ENCODE peak calls at places on chromosomes 12 and 14, in seven cellular contexts. V is PC-3, L is suprapubic skin, W is heart right ventricle, G is RWPE2, R is AG04450, H is heart left ventricle. T is an unnamed sample.

GRCh38 chr14:51996148-51996746 is 6.9 kb downstream of the RTRAF start:
- DNase-seq in W (peak), L (no peak), H (no peak), V (peak), G (no peak), R (no peak), T (no peak)

GRCh38 chr12:88132387-88132786 is 9.5 kb downstream of the CEP290 start:
- DNase-seq in W (no peak), V (no peak), R (no peak), H (no peak), L (no peak), G (no peak), T (no peak)

GRCh38 chr14:51093371-51094281 is 1.3 kb downstream of the TRIM9 start:
- DNase-seq in H (peak), W (no peak), L (no peak), G (no peak), V (no peak), R (no peak), T (peak)

GRCh38 chr14:54343276-54344121 is 53.3 kb upstream of the CDKN3 start:
- DNase-seq in L (no peak), V (peak), W (no peak), R (no peak), G (no peak), H (no peak), T (no peak)

GRCh38 chr12:1171657-1172056 is 180.6 kb downstream of the ERC1 start:
- DNase-seq in R (no peak), L (no peak), W (no peak), H (no peak), G (no peak), V (no peak), T (no peak)

GRCh38 chr12:124630791-124631313 is 63.4 kb upstream of the NCOR2 start:
- DNase-seq in R (no peak), G (no peak), L (no peak), H (no peak), V (no peak), W (no peak), T (no peak)

GRCh38 chr14:55111122-55111705 is 17.8 kb upstream of the LGALS3 start:
- DNase-seq in W (no peak), L (no peak), H (no peak), V (no peak), R (no peak), G (no peak), T (no peak)

GRCh38 chr12:130879212-130879686 is 7.4 kb downstream of the RAN start:
- DNase-seq in V (no peak), L (no peak), W (no peak), H (no peak), G (no peak), R (no peak), T (no peak)

GRCh38 chr12:132194056-132194455 is 49.8 kb downstream of the NOC4L start:
- DNase-seq in W (no peak), H (peak), L (no peak), R (no peak), G (no peak), V (no peak), T (no peak)

GRCh38 chr12:1551496-1551895 is 42.9 kb downstream of the FBXL14 start:
- DNase-seq in L (peak), V (no peak), W (no peak), H (no peak), R (no peak), G (no peak), T (no peak)

GRCh38 chr12:26817183-26817591 is 15.8 kb downstream of the ITPR2 start:
- DNase-seq in H (no peak), W (no peak), L (no peak), V (no peak), G (no peak), R (no peak), T (no peak)

GRCh38 chr12:132222096-132222807 is 78.0 kb downstream of the NOC4L start:
- DNase-seq in G (no peak), W (no peak), L (no peak), H (peak), R (no peak), V (peak), T (no peak)

GRCh38 chr14:89720741-89721315 is 233.7 kb downstream of the EFCAB11 start:
- DNase-seq in V (no peak), H (peak), L (no peak), G (no peak), W (peak), R (no peak), T (peak)

GRCh38 chr12:104769207-104769606 is 188.9 kb downstream of the SLC41A2 start:
- DNase-seq in R (no peak), L (no peak), V (no peak), W (no peak), H (no peak), G (no peak), T (no peak)
- H3K27ac ChIP-seq in R (no peak), L (no peak), V (no peak), W (no peak), H (no peak), G (no peak), T (no peak)

DNA sequence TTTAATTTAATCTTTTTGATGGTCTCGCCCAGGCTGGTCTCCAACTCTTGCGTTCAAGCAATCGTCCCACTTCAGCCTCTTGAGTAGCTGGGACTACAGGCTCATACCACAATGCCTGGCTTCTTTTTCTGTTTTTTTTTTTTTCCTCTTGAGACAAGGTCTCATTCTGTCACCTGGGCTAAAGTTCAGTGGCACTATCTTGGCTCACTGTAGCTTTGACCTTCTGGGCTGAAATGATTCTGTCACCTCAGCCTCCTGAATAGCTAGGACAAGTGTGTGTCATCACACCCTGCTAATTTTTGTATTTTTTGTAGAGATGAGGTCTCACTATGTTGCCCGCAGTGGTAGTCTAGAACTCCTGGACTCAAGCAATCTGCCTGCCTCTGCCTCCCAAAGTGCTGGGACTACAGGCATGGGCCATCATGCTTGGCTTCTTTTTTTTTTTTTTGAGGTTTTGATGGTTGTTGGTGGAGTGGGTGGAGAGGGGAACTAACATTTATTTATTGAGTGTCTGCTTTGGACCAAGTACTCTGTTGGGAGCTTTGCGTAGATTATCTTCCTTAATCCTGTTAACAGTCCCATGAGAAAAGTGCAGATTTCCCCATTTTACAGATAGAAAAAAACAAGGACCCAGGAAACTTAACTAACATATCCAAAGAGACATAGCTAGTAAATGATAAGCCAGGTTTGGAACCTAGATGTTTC is 102.0 kb downstream of the DIP2B start:
- DNase-seq in R (no peak), G (no peak), W (no peak), V (no peak), H (no peak), L (no peak), T (no peak)
- H3K27ac ChIP-seq in R (no peak), G (no peak), W (no peak), V (no peak), H (no peak), L (no peak), T (no peak)

GRCh38 chr14:66662374-66662773 is 154.4 kb downstream of the GPHN start:
- DNase-seq in L (no peak), V (peak), R (no peak), G (no peak), H (no peak), W (no peak), T (no peak)

GRCh38 chr14:66652736-66653135 is 144.8 kb downstream of the GPHN start:
- DNase-seq in H (no peak), W (no peak), G (no peak), L (no peak), R (no peak), V (no peak), T (no peak)

GRCh38 chr14:66657780-66658179 is 149.8 kb downstream of the GPHN start:
- DNase-seq in W (no peak), G (no peak), V (no peak), H (no peak), R (no peak), L (no peak), T (no peak)
- H3K27ac ChIP-seq in W (no peak), G (no peak), V (no peak), H (no peak), R (no peak), L (no peak), T (no peak)

DNA sequence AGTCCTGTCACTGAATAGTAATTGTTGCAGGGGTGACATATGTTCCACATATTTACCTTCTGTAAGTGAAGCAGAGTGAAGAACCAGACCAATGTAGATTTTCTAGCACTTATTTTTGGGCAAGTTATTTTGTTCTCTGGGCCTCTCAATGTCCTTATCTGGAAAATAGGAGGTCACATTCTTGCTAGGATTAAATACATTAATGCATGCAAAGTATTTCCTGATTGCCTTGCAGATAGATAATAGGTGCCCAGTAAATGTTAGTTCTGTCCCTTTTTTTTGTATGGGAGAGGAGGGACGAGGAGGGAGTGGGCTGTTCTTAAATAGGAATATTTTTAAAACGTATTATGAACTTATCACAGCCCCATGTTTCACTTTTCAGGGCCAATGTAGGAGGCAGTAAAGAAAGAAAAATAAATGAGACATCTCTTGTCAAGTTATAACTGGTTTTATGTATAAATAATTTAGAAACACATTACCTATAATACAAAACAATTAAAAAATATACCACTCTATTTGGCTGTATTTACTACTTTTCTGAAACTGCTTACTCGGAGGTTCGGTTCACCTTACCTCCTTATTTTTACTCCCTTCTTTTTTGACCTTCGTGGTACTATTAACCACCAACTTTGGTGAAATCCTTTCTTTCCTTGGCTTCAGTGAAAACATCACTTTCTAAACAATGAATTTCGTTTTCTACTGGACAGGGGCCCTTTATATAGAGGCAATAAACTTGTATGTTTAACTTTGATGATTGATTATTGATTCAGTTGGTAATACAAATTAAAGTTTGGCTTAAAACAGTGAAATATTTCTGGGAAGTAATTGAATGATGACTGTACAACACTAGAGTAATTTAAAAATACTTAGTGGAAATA is 41.9 kb downstream of the DIP2B start:
- DNase-seq in R (no peak), H (no peak), W (no peak), V (peak), L (no peak), G (no peak), T (no peak)
- H3K27ac ChIP-seq in R (no peak), H (no peak), W (no peak), V (peak), L (no peak), G (peak), T (no peak)

GRCh38 chr14:101457936-101458535 is 103.3 kb upstream of the DIO3 start:
- DNase-seq in W (no peak), G (no peak), L (no peak), H (no peak), R (no peak), V (no peak), T (no peak)

GRCh38 chr14:101459392-101459900 is 101.8 kb upstream of the DIO3 start:
- DNase-seq in R (no peak), L (peak), H (no peak), V (no peak), G (no peak), W (no peak), T (no peak)

GRCh38 chr14:101457177-101457935 is 103.9 kb upstream of the DIO3 start:
- DNase-seq in L (no peak), G (no peak), W (no peak), H (no peak), R (no peak), V (no peak), T (no peak)

GRCh38 chr14:101460521-101460920 is 100.8 kb upstream of the DIO3 start:
- DNase-seq in W (no peak), L (peak), H (no peak), V (no peak), R (no peak), G (peak), T (no peak)

GRCh38 chr14:101458536-101459391 is 102.5 kb upstream of the DIO3 start:
- DNase-seq in L (peak), W (no peak), G (peak), R (no peak), H (no peak), V (peak), T (no peak)
- H3K27ac ChIP-seq in L (no peak), W (no peak), G (no peak), R (no peak), H (no peak), V (peak), T (no peak)

DNA sequence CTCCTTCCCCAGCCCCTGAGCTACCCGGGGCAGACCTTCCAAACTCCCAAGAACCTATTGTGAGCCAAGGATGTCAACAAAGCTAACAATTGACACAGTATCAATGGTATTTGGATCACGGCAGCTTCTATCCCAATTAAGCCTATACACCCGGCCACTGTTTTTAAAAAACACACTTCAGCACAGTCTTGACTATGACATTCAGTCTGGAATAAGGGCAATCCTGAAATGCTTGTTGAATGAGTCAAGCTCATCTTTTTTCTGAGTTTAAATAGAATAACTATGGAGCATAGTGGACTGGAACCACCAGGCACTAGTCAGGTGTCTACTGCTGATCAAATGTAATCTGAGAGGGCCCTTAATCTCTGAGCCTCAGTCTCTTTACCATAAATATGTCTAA is 5.7 kb downstream of the DENND5B start:
- DNase-seq in V (peak), G (no peak), W (no peak), H (no peak), R (no peak), L (no peak), T (no peak)
- H3K27ac ChIP-seq in V (no peak), G (peak), W (no peak), H (no peak), R (peak), L (no peak), T (no peak)

GRCh38 chr12:12986775-12987332 is 13.2 kb downstream of the HEBP1 start:
- DNase-seq in R (no peak), G (no peak), V (no peak), W (no peak), L (no peak), H (no peak), T (no peak)
- H3K27ac ChIP-seq in R (no peak), G (no peak), V (no peak), W (no peak), L (no peak), H (no peak), T (no peak)

GRCh38 chr12:52350786-52351185 is 16.5 kb downstream of the KRT85 start:
- DNase-seq in H (no peak), V (no peak), R (no peak), G (no peak), W (no peak), L (peak), T (no peak)
- H3K27ac ChIP-seq in H (no peak), V (no peak), R (no peak), G (no peak), W (no peak), L (no peak), T (no peak)

GRCh38 chr12:39451977-39452376 is 9.1 kb upstream of the KIF21A start:
- DNase-seq in H (no peak), W (no peak), V (no peak), G (no peak), L (no peak), R (no peak), T (no peak)
- H3K27ac ChIP-seq in H (no peak), W (no peak), V (no peak), G (no peak), L (no peak), R (no peak), T (no peak)

T was measured in left ventricle myocardium inferior.